ENCODE peak calls at places on chromosomes 2 and 18, in ten cellular contexts. I, H, B, J, R, L, Y, C, S and T are unnamed samples.

GRCh38 chr2:219178377-219179175 is 501 bp downstream of the RETREG2 start:
- DNase-seq in I (no peak), H (peak; percentile 47), B (no peak), J (peak; percentile 78), R (peak; percentile 37), L (peak; percentile 58), Y (no peak), C (no peak), S (no peak), T (no peak)

GRCh38 chr2:121019756-121020155 is 265.2 kb downstream of the TFCP2L1 start:
- DNase-seq in I (no peak), H (no peak), B (no peak), J (no peak), R (no peak), L (no peak), Y (no peak), C (no peak), S (no peak), T (no peak)

GRCh38 chr18:9619990-9620389 is 5.6 kb upstream of the PPP4R1 start:
- DNase-seq in I (no peak), H (no peak), B (no peak), J (peak; percentile 52), R (peak; percentile 63), L (no peak), Y (no peak), C (no peak), S (no peak), T (no peak)

GRCh38 chr2:72576861-72577260 is 249.0 kb downstream of the EXOC6B start:
- DNase-seq in I (no peak), H (no peak), B (no peak), J (no peak), R (peak; percentile 66), L (no peak), Y (peak; percentile 18), C (no peak), S (no peak), T (no peak)

GRCh38 chr2:179580378-179581146 is 280.9 kb downstream of the ZNF385B start:
- DNase-seq in I (no peak), H (no peak), B (no peak), J (peak; percentile 51), R (no peak), L (no peak), Y (no peak), C (no peak), S (no peak), T (no peak)

GRCh38 chr18:63346031-63346430 is 21.0 kb downstream of the KDSR start:
- DNase-seq in I (no peak), H (no peak), B (no peak), J (peak; percentile 50), R (no peak), L (peak; percentile 38), Y (no peak), C (no peak), S (no peak), T (no peak)

GRCh38 chr2:33230133-33230618 is 246.3 kb upstream of the RASGRP3 start:
- DNase-seq in I (peak; percentile 57), H (no peak), B (no peak), J (no peak), R (no peak), L (no peak), Y (no peak), C (no peak), S (no peak), T (peak; percentile 90)

GRCh38 chr2:217092710-217093379 is 233.0 kb upstream of the TNP1 start:
- DNase-seq in I (no peak), H (no peak), B (no peak), J (peak; percentile 44), R (no peak), L (peak; percentile 47), Y (no peak), C (no peak), S (no peak), T (no peak)

GRCh38 chr2:88055436-88056128 is at the start of gene KRCC1:
- DNase-seq in I (peak; percentile 34), H (peak; percentile 99), B (peak; percentile 96), J (peak; percentile 98), R (peak; percentile 96), L (peak; percentile 94), Y (peak; percentile 80), C (peak; percentile 84), S (peak; percentile 88), T (peak; percentile 93)

GRCh38 chr2:1137992-1138391 is 187.3 kb downstream of the SNTG2 start:
- DNase-seq in I (no peak), H (no peak), B (no peak), J (no peak), R (no peak), L (no peak), Y (no peak), C (no peak), S (no peak), T (no peak)

GRCh38 chr2:218081695-218082094 is 12.6 kb downstream of the RUFY4 start:
- DNase-seq in I (no peak), H (no peak), B (no peak), J (no peak), R (peak; percentile 35), L (no peak), Y (peak; percentile 33), C (peak; percentile 62), S (no peak), T (no peak)

GRCh38 chr2:230678451-230678850 is 34.2 kb upstream of the CAB39 start:
- DNase-seq in I (no peak), H (no peak), B (no peak), J (no peak), R (no peak), L (no peak), Y (no peak), C (no peak), S (no peak), T (no peak)

GRCh38 chr2:18690342-18690741 is 101.0 kb upstream of the NT5C1B start:
- DNase-seq in I (no peak), H (no peak), B (no peak), J (no peak), R (no peak), L (no peak), Y (no peak), C (no peak), S (no peak), T (no peak)

GRCh38 chr2:120763516-120763915 is 27.8 kb downstream of the GLI2 start:
- DNase-seq in I (no peak), H (no peak), B (peak; percentile 30), J (no peak), R (peak; percentile 40), L (no peak), Y (no peak), C (no peak), S (no peak), T (no peak)

GRCh38 chr2:30232027-30232800 is 880 bp downstream of the LBH start:
- DNase-seq in I (no peak), H (peak; percentile 76), B (no peak), J (peak; percentile 72), R (peak; percentile 31), L (no peak), Y (no peak), C (no peak), S (peak; percentile 59), T (no peak)

GRCh38 chr2:100924520-100925451 is 77.3 kb upstream of the RPL31 start:
- DNase-seq in I (no peak), H (peak; percentile 60), B (no peak), J (no peak), R (peak; percentile 84), L (no peak), Y (no peak), C (no peak), S (no peak), T (no peak)

GRCh38 chr18:25093131-25093530 is 258.8 kb downstream of the ZNF521 start:
- DNase-seq in I (no peak), H (no peak), B (no peak), J (no peak), R (no peak), L (no peak), Y (no peak), C (no peak), S (no peak), T (no peak)

GRCh38 chr2:27182346-27182745 is 29.5 kb upstream of the ATRAID start:
- DNase-seq in I (no peak), H (no peak), B (no peak), J (no peak), R (peak; percentile 34), L (no peak), Y (no peak), C (no peak), S (no peak), T (no peak)

GRCh38 chr18:77206676-77207370 is 42.8 kb upstream of the GALR1 start:
- DNase-seq in I (no peak), H (no peak), B (no peak), J (peak; percentile 79), R (peak; percentile 95), L (no peak), Y (no peak), C (no peak), S (no peak), T (no peak)

GRCh38 chr18:49944681-49945080 is 131.3 kb upstream of the ACAA2 start:
- DNase-seq in I (no peak), H (peak; percentile 34), B (no peak), J (no peak), R (peak; percentile 36), L (peak; percentile 12), Y (no peak), C (no peak), S (no peak), T (no peak)

GRCh38 chr2:191885650-191886049 is 38.8 kb upstream of the CAVIN2 start:
- DNase-seq in I (no peak), H (no peak), B (no peak), J (no peak), R (no peak), L (no peak), Y (no peak), C (no peak), S (no peak), T (no peak)

GRCh38 chr18:73774836-73775509 is 372.7 kb downstream of the FBXO15 start:
- DNase-seq in I (peak; percentile 78), H (no peak), B (no peak), J (peak; percentile 44), R (no peak), L (peak; percentile 3), Y (no peak), C (no peak), S (no peak), T (no peak)